ENCODE peak calls at places on chromosomes 16 and 17, in seven cellular contexts. V is H9, A is neuronal stem cell, G is IMR-90, H is mesendoderm, O is H1, U is trophoblast cell. D is an unnamed sample.

GRCh38 chr17:9465216-9465921 is 110.3 kb downstream of the STX8 start:
- DNase-seq in V (no peak), A (no peak), G (peak), H (no peak), O (no peak), U (no peak), D (peak)

GRCh38 chr17:66469890-66470289 is 167.5 kb downstream of the PRKCA start:
- DNase-seq in V (no peak), A (no peak), G (no peak), H (no peak), O (no peak), U (no peak), D (peak)

GRCh38 chr16:69523571-69523970 is 42.2 kb upstream of the NFAT5 start:
- DNase-seq in V (no peak), A (no peak), G (no peak), H (no peak), O (no peak), U (peak), D (no peak)

GRCh38 chr17:47621293-47622178 is 28.2 kb upstream of the KPNB1 start:
- DNase-seq in V (peak), A (peak), G (peak), H (peak), O (no peak), U (peak), D (peak)

GRCh38 chr17:28908640-28909098 is 5.8 kb upstream of the DHRS13 start:
- DNase-seq in V (no peak), A (no peak), G (peak), H (no peak), O (no peak), U (no peak), D (peak)

GRCh38 chr17:17215575-17215974 is 9.4 kb upstream of the PLD6 start:
- DNase-seq in V (no peak), A (no peak), G (no peak), H (no peak), O (no peak), U (no peak), D (no peak)

GRCh38 chr16:79253100-79253631 is 347.4 kb downstream of the MAF start:
- DNase-seq in V (no peak), A (no peak), G (no peak), H (no peak), O (no peak), U (no peak), D (no peak)

GRCh38 chr16:54280751-54281150 is 5.8 kb downstream of the IRX3 start:
- DNase-seq in V (no peak), A (no peak), G (no peak), H (peak), O (no peak), U (no peak), D (no peak)

GRCh38 chr17:71208111-71208704 is 912.6 kb upstream of the SOX9 start:
- DNase-seq in V (no peak), A (no peak), G (peak), H (no peak), O (no peak), U (no peak), D (no peak)

GRCh38 chr17:8119575-8120519 is 1.5 kb upstream of the ALOXE3 start:
- DNase-seq in V (peak), A (peak), G (peak), H (peak), O (peak), U (peak), D (peak)

GRCh38 chr17:80418589-80418988 is 3.6 kb downstream of the ENDOV start:
- DNase-seq in V (no peak), A (no peak), G (no peak), H (no peak), O (no peak), U (no peak), D (no peak)

GRCh38 chr17:48954300-48954755 is 9.7 kb upstream of the SNF8 start:
- DNase-seq in V (peak), A (peak), G (peak), H (peak), O (peak), U (no peak), D (peak)

GRCh38 chr16:239948-240277 is 5.3 kb downstream of the FAM234A start:
- DNase-seq in V (no peak), A (no peak), G (peak), H (no peak), O (no peak), U (peak), D (peak)

GRCh38 chr17:45846223-45846622 is 1.5 kb downstream of the SPPL2C start:
- DNase-seq in V (no peak), A (no peak), G (no peak), H (no peak), O (no peak), U (no peak), D (no peak)

GRCh38 chr17:48127371-48128051 is 19.9 kb downstream of the SNX11 start:
- DNase-seq in V (no peak), A (no peak), G (no peak), H (peak), O (no peak), U (peak), D (peak)

GRCh38 chr17:68019675-68020450 is 15.7 kb upstream of the KPNA2 start:
- DNase-seq in V (peak), A (peak), G (peak), H (peak), O (peak), U (peak), D (peak)

GRCh38 chr16:81450783-81451491 is 6.3 kb downstream of the CMIP start:
- DNase-seq in V (no peak), A (no peak), G (no peak), H (no peak), O (no peak), U (no peak), D (no peak)

GRCh38 chr16:73286643-73287267 is 238.8 kb upstream of the ZFHX3 start:
- DNase-seq in V (no peak), A (no peak), G (no peak), H (no peak), O (no peak), U (no peak), D (no peak)

GRCh38 chr16:10600792-10601443 is 20.5 kb upstream of the EMP2 start:
- DNase-seq in V (no peak), A (no peak), G (peak), H (no peak), O (no peak), U (no peak), D (peak)

GRCh38 chr16:5071681-5072333 is at the start of gene ALG1:
- DNase-seq in V (peak), A (peak), G (peak), H (peak), O (peak), U (peak), D (peak)

GRCh38 chr17:60137731-60138130 is 12.0 kb upstream of the CA4 start:
- DNase-seq in V (no peak), A (no peak), G (no peak), H (no peak), O (peak), U (no peak), D (no peak)

GRCh38 chr17:82536220-82537201 is 17.0 kb downstream of the FOXK2 start:
- DNase-seq in V (no peak), A (no peak), G (peak), H (no peak), O (no peak), U (no peak), D (peak)

GRCh38 chr17:77400445-77400870 is 259.7 kb downstream of the SEC14L1 start:
- DNase-seq in V (peak), A (no peak), G (no peak), H (peak), O (no peak), U (no peak), D (no peak)

GRCh38 chr16:11632455-11632921 is 35.8 kb upstream of the SNN start:
- DNase-seq in V (no peak), A (peak), G (peak), H (peak), O (no peak), U (peak), D (peak)

GRCh38 chr17:57902800-57903759 is 52.1 kb downstream of the CUEDC1 start:
- DNase-seq in V (no peak), A (no peak), G (peak), H (no peak), O (no peak), U (peak), D (peak)

GRCh38 chr17:19724501-19725420 is 8.4 kb upstream of the SLC47A2 start:
- DNase-seq in V (peak), A (no peak), G (no peak), H (no peak), O (no peak), U (peak), D (no peak)

GRCh38 chr17:71180801-71181385 is 939.9 kb upstream of the SOX9 start:
- DNase-seq in V (no peak), A (no peak), G (peak), H (no peak), O (no peak), U (no peak), D (peak)

GRCh38 chr17:1000597-1001490 is 3.9 kb downstream of the TIMM22 start:
- DNase-seq in V (no peak), A (no peak), G (peak), H (peak), O (no peak), U (no peak), D (peak)

GRCh38 chr17:32777436-32777835 is 99.5 kb downstream of the MYO1D start:
- DNase-seq in V (no peak), A (no peak), G (peak), H (no peak), O (no peak), U (no peak), D (no peak)

GRCh38 chr17:82333279-82334171 is at the start of gene SECTM1:
- DNase-seq in V (peak), A (no peak), G (peak), H (no peak), O (no peak), U (no peak), D (peak)

GRCh38 chr16:4734063-4734729 is at the start of the genes ANKS3 and DNAAF8:
- DNase-seq in V (peak), A (peak), G (peak), H (peak), O (peak), U (peak), D (peak)

GRCh38 chr16:17803625-17804410 is 333.1 kb upstream of the XYLT1 start:
- DNase-seq in V (no peak), A (no peak), G (peak), H (no peak), O (no peak), U (no peak), D (no peak)

GRCh38 chr17:60641810-60642220 is 35.8 kb upstream of the BCAS3 start:
- DNase-seq in V (peak), A (peak), G (peak), H (peak), O (peak), U (peak), D (peak)

GRCh38 chr17:31469959-31470358 is 78.5 kb downstream of the RAB11FIP4 start:
- DNase-seq in V (peak), A (no peak), G (no peak), H (peak), O (peak), U (no peak), D (no peak)

GRCh38 chr17:34639706-34640425 is 60.5 kb downstream of the TMEM132E start:
- DNase-seq in V (no peak), A (no peak), G (no peak), H (no peak), O (no peak), U (no peak), D (no peak)

GRCh38 chr16:15493416-15494181 is 59.2 kb downstream of the BMERB1 start:
- DNase-seq in V (no peak), A (no peak), G (peak), H (no peak), O (no peak), U (no peak), D (peak)

GRCh38 chr17:49708515-49709161 is 874 bp upstream of the SLC35B1 start:
- DNase-seq in V (peak), A (no peak), G (no peak), H (peak), O (peak), U (no peak), D (no peak)

GRCh38 chr16:23026777-23027362 is 122.4 kb downstream of the USP31 start:
- DNase-seq in V (peak), A (peak), G (peak), H (peak), O (peak), U (no peak), D (peak)

GRCh38 chr17:45786349-45786748 is 2.2 kb downstream of the CRHR1 start:
- DNase-seq in V (no peak), A (no peak), G (no peak), H (no peak), O (no peak), U (no peak), D (no peak)

GRCh38 chr16:1565083-1565805 is 31.8 kb downstream of the TMEM204 start:
- DNase-seq in V (no peak), A (no peak), G (no peak), H (no peak), O (no peak), U (no peak), D (no peak)

GRCh38 chr17:3557768-3558583 is at the start of gene TRPV3:
- DNase-seq in V (peak), A (no peak), G (no peak), H (no peak), O (no peak), U (peak), D (no peak)
- H4K8ac ChIP-seq in V (no peak), A (no peak), G (no peak), H (no peak), O (peak), U (no peak), D (no peak)

GRCh38 chr16:89191901-89192184 is 8.5 kb downstream of the SLC22A31 start:
- DNase-seq in V (no peak), A (no peak), G (no peak), H (no peak), O (no peak), U (no peak), D (no peak)
- H4K8ac ChIP-seq in V (no peak), A (no peak), G (no peak), H (no peak), O (no peak), U (no peak), D (peak)

GRCh38 chr16:85659805-85660511 is 28.8 kb downstream of the GINS2 start:
- DNase-seq in V (peak), A (peak), G (peak), H (peak), O (peak), U (no peak), D (peak)
- H4K8ac ChIP-seq in V (no peak), A (no peak), G (no peak), H (no peak), O (peak), U (no peak), D (no peak)

GRCh38 chr17:21373696-21374454 is 2.3 kb upstream of the KCNJ12 start:
- DNase-seq in V (no peak), A (no peak), G (no peak), H (no peak), O (no peak), U (no peak), D (no peak)
- H4K8ac ChIP-seq in V (no peak), A (no peak), G (no peak), H (no peak), O (peak), U (no peak), D (no peak)

GRCh38 chr17:76178124-76178523 is 37.1 kb upstream of the FOXJ1 start:
- DNase-seq in V (no peak), A (no peak), G (no peak), H (no peak), O (no peak), U (no peak), D (no peak)

GRCh38 chr17:76173474-76173873 is 32.4 kb upstream of the FOXJ1 start:
- DNase-seq in V (no peak), A (no peak), G (no peak), H (no peak), O (no peak), U (no peak), D (no peak)

GRCh38 chr17:76179496-76180467 is 38.7 kb upstream of the FOXJ1 start:
- DNase-seq in V (no peak), A (no peak), G (peak), H (peak), O (no peak), U (no peak), D (peak)

GRCh38 chr17:76174072-76174471 is 33.0 kb upstream of the FOXJ1 start:
- DNase-seq in V (no peak), A (no peak), G (no peak), H (no peak), O (no peak), U (no peak), D (no peak)

GRCh38 chr17:76176701-76177574 is 35.9 kb upstream of the FOXJ1 start:
- DNase-seq in V (peak), A (no peak), G (no peak), H (no peak), O (no peak), U (no peak), D (no peak)
- H4K8ac ChIP-seq in V (no peak), A (peak), G (no peak), H (no peak), O (no peak), U (no peak), D (no peak)

GRCh38 chr16:50916040-50916439 is 174.2 kb downstream of the CYLD start:
- DNase-seq in V (no peak), A (no peak), G (no peak), H (no peak), O (no peak), U (no peak), D (no peak)
- H4K8ac ChIP-seq in V (no peak), A (no peak), G (no peak), H (no peak), O (no peak), U (no peak), D (no peak)

GRCh38 chr16:3014971-3015370 is 2.2 kb downstream of the CLDN9 start:
- DNase-seq in V (no peak), A (no peak), G (no peak), H (no peak), O (no peak), U (no peak), D (no peak)

GRCh38 chr16:3013998-3014690 is 1.4 kb downstream of the CLDN9 start:
- DNase-seq in V (no peak), A (no peak), G (no peak), H (no peak), O (no peak), U (no peak), D (no peak)

GRCh38 chr16:3017806-3018506 is at the start of gene CLDN6:
- DNase-seq in V (peak), A (peak), G (no peak), H (peak), O (peak), U (no peak), D (no peak)

GRCh38 chr16:3017262-3017805 is 649 bp downstream of the CLDN6 start:
- DNase-seq in V (no peak), A (no peak), G (no peak), H (peak), O (no peak), U (no peak), D (no peak)

GRCh38 chr16:3015865-3016521 is 2.0 kb downstream of the CLDN6 start:
- DNase-seq in V (no peak), A (no peak), G (no peak), H (no peak), O (no peak), U (no peak), D (no peak)
- H4K8ac ChIP-seq in V (no peak), A (no peak), G (no peak), H (no peak), O (peak), U (no peak), D (no peak)

GRCh38 chr17:2545393-2545792 is 33.7 kb upstream of the METTL16 start:
- DNase-seq in V (no peak), A (no peak), G (no peak), H (peak), O (no peak), U (no peak), D (peak)

GRCh38 chr17:2551493-2551892 is 39.8 kb upstream of the METTL16 start:
- DNase-seq in V (peak), A (peak), G (no peak), H (peak), O (no peak), U (no peak), D (no peak)

GRCh38 chr17:2547176-2547575 is 35.5 kb upstream of the METTL16 start:
- DNase-seq in V (no peak), A (no peak), G (peak), H (no peak), O (no peak), U (no peak), D (no peak)

GRCh38 chr17:2551928-2552327 is 40.2 kb upstream of the METTL16 start:
- DNase-seq in V (no peak), A (peak), G (no peak), H (peak), O (no peak), U (no peak), D (no peak)

DNA sequence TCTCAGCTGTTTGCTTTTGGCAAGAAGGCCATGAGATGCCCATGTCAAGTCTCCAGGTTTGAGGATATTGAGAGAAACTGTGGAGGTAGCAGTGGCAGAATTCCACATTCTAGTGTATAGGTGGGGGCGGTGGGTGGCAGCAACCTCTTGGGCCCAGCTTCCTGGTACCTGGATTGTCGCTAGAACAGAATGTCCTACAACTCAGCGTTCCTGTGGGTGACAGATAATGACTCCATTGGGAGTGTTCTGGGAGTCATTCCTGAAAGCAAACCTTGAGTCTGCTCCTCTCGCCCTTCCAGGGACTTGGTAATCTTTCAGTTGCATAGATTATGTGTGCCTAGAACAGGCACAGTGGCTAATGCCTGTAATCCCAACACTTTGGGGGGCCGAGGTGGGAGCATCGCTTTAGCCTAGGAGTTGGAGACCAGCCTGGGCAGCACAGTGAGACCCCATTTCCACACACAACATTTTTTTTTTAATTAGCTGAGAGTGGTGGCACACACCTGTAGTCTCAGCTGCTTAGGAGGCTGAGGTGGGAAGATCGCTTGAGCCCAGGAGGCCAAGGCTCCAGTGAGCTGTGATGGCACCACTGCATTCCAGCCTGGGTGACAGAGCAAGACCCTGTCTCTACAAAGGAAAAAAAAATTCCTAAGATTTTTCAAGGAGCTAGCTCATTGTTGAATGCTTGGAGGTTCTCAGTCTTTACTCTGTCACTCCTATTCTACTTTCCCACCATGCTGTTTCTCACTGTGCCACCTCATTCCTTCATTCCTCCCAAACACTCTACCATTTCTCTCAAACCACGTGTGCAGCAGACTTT is 37.9 kb upstream of the METTL16 start:
- DNase-seq in V (no peak), A (no peak), G (no peak), H (peak), O (no peak), U (no peak), D (no peak)
- H4K8ac ChIP-seq in V (no peak), A (no peak), G (no peak), H (no peak), O (no peak), U (no peak), D (no peak)

GRCh38 chr16:51814617-51815016 is 663.5 kb upstream of the SALL1 start:
- DNase-seq in V (no peak), A (no peak), G (no peak), H (no peak), O (no peak), U (no peak), D (no peak)
- H4K8ac ChIP-seq in V (no peak), A (no peak), G (no peak), H (no peak), O (no peak), U (no peak), D (no peak)

GRCh38 chr16:27867122-27868110 is 196.1 kb downstream of the GSG1L start:
- DNase-seq in V (peak), A (peak), G (peak), H (peak), O (peak), U (peak), D (peak)
- H4K8ac ChIP-seq in V (no peak), A (no peak), G (no peak), H (no peak), O (no peak), U (peak), D (no peak)